ENCODE peak calls at places on chromosomes 5 and 9, in four cellular contexts. V is nephron progenitor cell, N is MM.1S, C is AG09309. O is an unnamed sample.

GRCh38 chr9:99632349-99633038 is 189.2 kb upstream of the NR4A3 start:
- DNase-seq in V (no peak), N (no peak), C (no peak), O (no peak)

GRCh38 chr9:34987160-34988040 is 2.1 kb upstream of the DNAJB5 start:
- DNase-seq in V (no peak), N (no peak), C (no peak), O (no peak)

GRCh38 chr5:140214831-140215230 is 39.8 kb downstream of the CYSTM1 start:
- DNase-seq in V (no peak), N (peak; percentile 85), C (peak; percentile 76), O (no peak)

GRCh38 chr9:101438523-101438922 is 2.9 kb upstream of the ALDOB start:
- DNase-seq in V (no peak), N (no peak), C (no peak), O (no peak)

GRCh38 chr5:51380603-51381207 is 2.5 kb upstream of the ISL1 start:
- DNase-seq in V (peak; percentile 46), N (peak; percentile 54), C (no peak), O (no peak)

GRCh38 chr5:95900383-95900958 is 61.2 kb downstream of the ELL2 start:
- DNase-seq in V (no peak), N (no peak), C (peak; percentile 32), O (no peak)

GRCh38 chr9:123725389-123725788 is 204.5 kb downstream of the DENND1A start:
- DNase-seq in V (peak; percentile 39), N (no peak), C (peak; percentile 24), O (no peak)

GRCh38 chr9:16197578-16198370 is 644.9 kb downstream of the CCDC171 start:
- DNase-seq in V (no peak), N (no peak), C (no peak), O (no peak)

GRCh38 chr5:96751203-96752169 is 56.3 kb downstream of the ERAP1 start:
- DNase-seq in V (no peak), N (peak; percentile 78), C (no peak), O (no peak)

GRCh38 chr5:15353086-15353645 is 146.8 kb upstream of the FBXL7 start:
- DNase-seq in V (no peak), N (no peak), C (no peak), O (no peak)

GRCh38 chr9:15132107-15132506 is 174.9 kb downstream of the TTC39B start:
- DNase-seq in V (no peak), N (no peak), C (no peak), O (no peak)

GRCh38 chr5:158759276-158759675 is 340.4 kb downstream of the EBF1 start:
- DNase-seq in V (no peak), N (no peak), C (no peak), O (no peak)

GRCh38 chr9:22008662-22009562 is at the start of gene CDKN2B:
- DNase-seq in V (peak; percentile 97), N (no peak), C (peak; percentile 87), O (peak; percentile 91)

GRCh38 chr9:25891534-25891933 is 213.3 kb upstream of the TUSC1 start:
- DNase-seq in V (no peak), N (no peak), C (no peak), O (no peak)

GRCh38 chr5:135715267-135716050 is 119.0 kb upstream of the SLC25A48 start:
- DNase-seq in V (no peak), N (peak; percentile 34), C (no peak), O (no peak)

GRCh38 chr9:89850633-89851325 is 246.0 kb downstream of the GADD45G start:
- DNase-seq in V (no peak), N (no peak), C (no peak), O (no peak)

GRCh38 chr5:88664630-88665029 is 218.4 kb downstream of the MEF2C start:
- DNase-seq in V (no peak), N (no peak), C (no peak), O (no peak)

DNA sequence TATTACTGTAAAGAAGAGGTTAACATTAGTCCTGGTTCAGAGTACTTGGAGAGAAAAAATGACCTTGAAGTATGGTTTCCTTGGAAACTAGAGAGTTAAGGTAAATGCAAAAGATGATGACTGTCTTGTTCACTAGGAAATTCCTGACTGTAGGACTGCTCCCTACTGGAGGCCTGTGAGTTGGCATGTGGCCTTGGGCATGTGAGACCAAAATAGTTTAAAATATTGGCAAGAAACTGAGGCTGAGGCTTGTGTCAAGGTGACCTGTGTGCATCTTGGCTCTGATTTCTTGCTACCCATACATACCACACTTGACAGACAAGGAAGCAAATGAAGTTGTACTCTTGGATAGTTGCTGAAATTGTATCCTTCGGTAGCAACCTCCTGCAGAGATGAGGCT is 96.5 kb downstream of the TARS1 start:
- DNase-seq in V (no peak), N (no peak), C (no peak), O (no peak)
- TF ChIP-seq CTCF in V (no peak), N (no peak), C (no peak), O (no peak)

DNA sequence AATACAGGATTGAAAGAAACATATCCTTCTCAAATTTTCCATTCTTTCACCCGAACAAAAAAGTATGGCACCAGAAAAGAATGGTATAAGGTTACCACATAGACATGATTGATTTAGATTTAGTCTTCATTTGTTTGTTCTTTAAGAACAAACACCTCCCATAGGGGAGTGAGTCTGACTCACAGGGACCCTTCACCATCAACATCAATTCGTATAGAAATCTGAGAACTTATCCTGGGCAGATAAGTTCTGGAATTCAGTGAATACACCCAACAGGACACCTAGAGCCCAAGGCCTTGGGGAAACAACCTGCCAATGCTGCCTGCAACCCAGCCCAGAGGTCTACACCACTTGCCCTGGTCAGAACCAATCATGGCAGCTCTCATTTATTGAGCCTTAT is 46.2 kb downstream of the LHFPL2 start:
- DNase-seq in V (no peak), N (no peak), C (no peak), O (no peak)
- TF ChIP-seq CTCF in V (no peak), N (no peak), C (no peak), O (no peak)

GRCh38 chr9:87236546-87236945 is 261.1 kb upstream of the DAPK1 start:
- DNase-seq in V (no peak), N (no peak), C (no peak), O (no peak)
- TF ChIP-seq CTCF in V (no peak), N (no peak), C (no peak), O (no peak)

GRCh38 chr5:172285226-172286143 is 1.9 kb upstream of the UBTD2 start:
- DNase-seq in V (no peak), N (no peak), C (no peak), O (no peak)

GRCh38 chr5:172284275-172284971 is 859 bp upstream of the UBTD2 start:
- DNase-seq in V (no peak), N (peak; percentile 8), C (no peak), O (no peak)

GRCh38 chr5:172282277-172283019 is 1.1 kb downstream of the UBTD2 start:
- DNase-seq in V (no peak), N (no peak), C (no peak), O (no peak)

GRCh38 chr5:172283862-172284274 is 304 bp upstream of the UBTD2 start:
- DNase-seq in V (peak; percentile 92), N (peak; percentile 85), C (no peak), O (peak; percentile 95)

DNA sequence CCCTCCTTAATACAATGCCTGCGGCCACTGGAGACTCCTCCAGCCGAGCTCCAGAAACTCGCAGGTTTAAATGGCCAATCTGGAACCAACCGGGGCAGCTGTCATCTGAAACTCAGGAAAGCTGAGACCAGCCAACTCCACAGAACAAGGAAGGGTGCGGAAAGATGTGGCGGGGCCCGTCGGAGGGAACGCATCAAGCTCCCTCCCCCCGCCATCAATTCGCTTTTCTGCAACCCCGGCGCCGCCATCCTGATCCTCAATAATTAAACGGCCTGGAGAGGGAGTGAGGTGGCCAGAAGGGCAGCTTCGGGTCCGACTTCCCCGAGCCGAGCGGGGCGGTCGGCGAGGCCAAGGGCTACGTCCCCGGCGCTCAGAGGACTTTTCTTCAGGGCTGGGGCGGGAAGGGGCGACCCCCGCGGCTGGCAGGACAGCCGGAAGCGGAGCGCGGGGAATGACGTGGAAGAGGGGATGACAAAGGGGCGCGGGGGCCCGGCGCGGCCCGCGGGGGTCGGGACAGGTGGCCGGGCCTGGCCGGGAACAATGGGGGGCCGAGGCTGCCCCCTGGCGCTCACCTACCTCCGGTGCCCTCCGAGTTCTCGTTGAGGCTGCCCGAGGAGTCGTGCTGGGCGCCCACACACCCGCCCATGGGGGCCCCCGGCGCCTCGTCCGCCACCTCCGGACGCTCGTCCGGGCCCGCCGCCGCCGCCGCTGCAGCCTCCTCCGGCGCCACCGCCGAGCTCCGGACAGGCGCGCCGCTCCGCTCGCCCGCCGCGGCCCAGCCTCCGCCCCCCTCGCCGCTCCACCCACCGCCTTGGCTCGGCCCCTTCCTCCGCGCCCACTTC is at the start of gene UBTD2:
- DNase-seq in V (peak; percentile 88), N (peak; percentile 75), C (no peak), O (peak; percentile 89)
- TF ChIP-seq CTCF in V (peak; percentile 32), N (peak; percentile 42), C (peak; percentile 39), O (peak; percentile 60)

O was measured in GM10248.